ENCODE peak calls at places on chromosomes 16 and 17, in six cellular contexts. C, L, N, F, I and T are unnamed samples.

GRCh38 chr16:83365166-83365565 is 442.6 kb upstream of the HSBP1 start:
- DNase-seq in N (no peak), F (no peak), C (no peak), L (no peak), I (peak; percentile 70), T (no peak)

GRCh38 chr17:35345926-35346771 is 27.3 kb downstream of the SLFN11 start:
- DNase-seq in L (no peak), N (peak; percentile 5), F (peak; percentile 63), I (peak; percentile 60), C (peak; percentile 18), T (no peak)

GRCh38 chr17:83196088-83196765 is 116.8 kb downstream of the METRNL start:
- DNase-seq in L (no peak), F (peak; percentile 23), I (peak; percentile 89), C (no peak), N (no peak), T (no peak)

GRCh38 chr17:82392967-82393366 is 21.4 kb downstream of the UTS2R start:
- DNase-seq in F (no peak), I (no peak), C (no peak), L (no peak), N (no peak), T (no peak)

GRCh38 chr16:48295493-48296281 is 48.3 kb upstream of the ABCC11 start:
- DNase-seq in N (peak; percentile 57), C (no peak), I (no peak), F (no peak), L (no peak), T (no peak)

GRCh38 chr17:35183332-35183731 is 10.9 kb downstream of the SLC35G3 start:
- DNase-seq in I (no peak), C (no peak), F (no peak), N (no peak), L (no peak), T (no peak)

GRCh38 chr17:36877774-36878173 is 59.5 kb upstream of the LHX1 start:
- DNase-seq in N (no peak), L (no peak), I (peak; percentile 30), F (no peak), C (no peak), T (no peak)

GRCh38 chr16:11205754-11206459 is 50.1 kb downstream of the SOCS1 start:
- DNase-seq in N (peak; percentile 77), F (no peak), I (no peak), C (no peak), L (no peak), T (no peak)

GRCh38 chr17:76254275-76254674 is 10.9 kb upstream of the UBALD2 start:
- DNase-seq in F (no peak), N (no peak), C (no peak), I (no peak), L (no peak), T (no peak)

GRCh38 chr17:81859906-81860755 is at the start of gene P4HB:
- DNase-seq in N (peak; percentile 27), L (no peak), F (no peak), I (no peak), C (peak; percentile 95), T (no peak)

GRCh38 chr16:21101631-21102420 is 48.8 kb downstream of the DNAH3 start:
- DNase-seq in C (peak; percentile 41), F (no peak), N (peak; percentile 61), I (peak; percentile 36), L (no peak), T (no peak)

GRCh38 chr16:8862309-8863130 is 6.3 kb downstream of the CARHSP1 start:
- DNase-seq in C (no peak), I (no peak), F (peak; percentile 30), L (no peak), N (no peak), T (no peak)

GRCh38 chr16:48194828-48195566 is 39.2 kb upstream of the ABCC12 start:
- DNase-seq in C (no peak), F (no peak), I (peak; percentile 23), N (peak; percentile 79), L (no peak), T (no peak)

GRCh38 chr17:17500999-17501605 is 4.9 kb upstream of the RASD1 start:
- DNase-seq in L (no peak), C (no peak), I (no peak), F (no peak), N (no peak), T (no peak)

GRCh38 chr17:58614854-58615409 is 76.9 kb downstream of the TEX14 start:
- DNase-seq in C (no peak), I (no peak), N (no peak), L (no peak), F (no peak), T (no peak)

GRCh38 chr17:31489295-31490018 is 98.0 kb downstream of the RAB11FIP4 start:
- DNase-seq in N (peak; percentile 76), I (no peak), L (peak; percentile 62), F (peak; percentile 38), C (no peak), T (no peak)

GRCh38 chr17:4958102-4958501 is 7.2 kb downstream of the ENO3 start:
- DNase-seq in I (no peak), C (no peak), F (no peak), N (no peak), L (no peak), T (no peak)

GRCh38 chr16:30351586-30352419 is 3.3 kb downstream of the CD2BP2 start:
- DNase-seq in N (no peak), C (no peak), L (no peak), F (peak; percentile 81), I (peak; percentile 98), T (no peak)

GRCh38 chr16:67543036-67543435 is 14.4 kb downstream of the RIPOR1 start:
- DNase-seq in F (no peak), C (no peak), I (no peak), L (no peak), N (no peak), T (no peak)

GRCh38 chr16:12087901-12088364 is 111.4 kb downstream of the SNX29 start:
- DNase-seq in L (no peak), C (no peak), N (peak; percentile 50), F (no peak), I (no peak), T (no peak)

GRCh38 chr17:70552230-70552981 is 383.1 kb downstream of the KCNJ2 start:
- DNase-seq in L (no peak), C (peak; percentile 12), N (no peak), I (peak; percentile 68), F (no peak), T (no peak)

GRCh38 chr17:3529817-3530741 is 27.5 kb downstream of the TRPV3 start:
- DNase-seq in L (no peak), I (peak; percentile 96), F (peak; percentile 74), C (no peak), N (peak; percentile 16), T (no peak)

GRCh38 chr16:15457390-15457789 is 23.0 kb downstream of the BMERB1 start:
- DNase-seq in F (no peak), N (no peak), I (no peak), L (no peak), C (no peak), T (no peak)

GRCh38 chr16:14399397-14400284 is 230.4 kb downstream of the PARN start:
- DNase-seq in N (peak; percentile 73), F (no peak), I (peak; percentile 78), L (no peak), C (peak; percentile 27), T (no peak)

GRCh38 chr16:52914428-52914827 is 138.3 kb downstream of the CHD9NB start:
- DNase-seq in F (no peak), N (no peak), I (no peak), L (no peak), C (no peak), T (no peak)

GRCh38 chr17:6599364-6599763 is 41.1 kb downstream of the KIAA0753 start:
- DNase-seq in I (no peak), C (no peak), N (no peak), F (no peak), L (no peak), T (no peak)

GRCh38 chr17:43655702-43656275 is 5.9 kb downstream of the MEOX1 start:
- DNase-seq in F (no peak), L (no peak), I (no peak), N (no peak), C (no peak), T (no peak)

GRCh38 chr16:70610273-70611223 is 35.8 kb upstream of the IL34 start:
- DNase-seq in F (no peak), L (no peak), I (no peak), C (no peak), N (no peak), T (no peak)

GRCh38 chr16:747978-748746 is 7.4 kb upstream of the CIAO3 start:
- DNase-seq in C (no peak), N (no peak), L (no peak), F (no peak), I (no peak), T (no peak)

GRCh38 chr16:743794-744500 is 3.1 kb upstream of the CIAO3 start:
- DNase-seq in L (no peak), C (no peak), N (no peak), I (no peak), F (no peak), T (no peak)

GRCh38 chr16:749010-749409 is 8.2 kb upstream of the CIAO3 start:
- DNase-seq in L (no peak), N (no peak), C (no peak), I (peak; percentile 89), F (no peak), T (no peak)

GRCh38 chr16:746637-747036 is 5.8 kb upstream of the CIAO3 start:
- DNase-seq in L (no peak), I (no peak), F (no peak), C (no peak), N (no peak), T (no peak)

GRCh38 chr16:745739-746138 is 4.9 kb upstream of the CIAO3 start:
- DNase-seq in I (no peak), C (peak; percentile 73), N (peak; percentile 74), L (peak; percentile 53), F (no peak), T (no peak)
- TF ChIP-seq CTCF in I (peak; percentile 16), C (peak; percentile 58), N (peak; percentile 81), L (peak; percentile 77), F (no peak), T (peak; percentile 53)

DNA sequence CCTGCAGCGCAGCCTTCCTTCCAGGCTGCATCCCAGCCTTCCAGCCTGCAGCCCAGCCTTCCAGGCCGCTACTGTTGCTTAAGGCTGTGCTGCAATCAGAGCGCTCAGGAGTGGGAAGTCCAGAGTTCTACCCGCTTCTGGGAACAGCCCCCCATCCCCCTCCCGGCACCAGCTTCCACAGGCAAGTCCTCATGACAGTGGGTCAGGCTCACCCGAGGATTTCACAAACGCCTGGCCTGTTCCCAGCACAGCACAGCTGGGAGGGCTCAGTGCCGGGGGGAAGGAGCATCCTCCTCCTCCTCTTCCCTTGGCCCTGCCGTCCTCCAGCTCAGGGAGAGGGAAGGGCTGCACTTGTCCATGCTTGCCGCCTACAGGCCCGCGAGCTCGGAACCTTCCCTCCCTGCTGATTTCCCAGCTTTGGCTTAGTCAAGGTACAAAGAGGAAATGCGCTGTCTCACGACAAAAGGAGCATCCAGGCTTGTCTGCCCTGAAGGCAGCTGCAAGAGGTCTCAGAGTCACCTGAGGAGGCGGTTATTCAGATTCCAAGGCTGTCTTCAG is 8.3 kb downstream of the SOCS3 start:
- DNase-seq in L (no peak), C (peak; percentile 41), N (no peak), F (peak; percentile 99), I (peak; percentile 100), T (no peak)
- TF ChIP-seq CTCF in L (no peak), C (no peak), N (no peak), F (no peak), I (peak; percentile 40), T (no peak)

GRCh38 chr17:79721993-79722671 is 8.6 kb upstream of the ENPP7 start:
- DNase-seq in F (no peak), C (no peak), N (peak; percentile 49), I (peak; percentile 4), L (no peak), T (no peak)
- TF ChIP-seq CTCF in F (no peak), C (peak; percentile 48), N (peak; percentile 20), I (peak; percentile 5), L (peak; percentile 60), T (no peak)

GRCh38 chr17:15092261-15092660 is 172.9 kb downstream of the PMP22 start:
- DNase-seq in F (no peak), N (no peak), C (no peak), L (no peak), I (no peak), T (no peak)
- TF ChIP-seq CTCF in F (no peak), N (no peak), C (no peak), L (no peak), I (no peak), T (no peak)